ENCODE peak calls at places on chromosomes 1 and 21, in five cellular contexts. One of them, this sample, is unnamed.

GRCh38 chr1:196393742-196394141 is 214.5 kb downstream of the KCNT2 start:
- DNase-seq in heart right ventricle: peak
- DNase-seq in kidney: no peak
- DNase-seq in cardiac fibroblast: peak
- DNase-seq in MM.1S: no peak
- DNase-seq in this sample: no peak

GRCh38 chr21:41953831-41954653 is at the start of gene C2CD2:
- DNase-seq in kidney: peak
- DNase-seq in cardiac fibroblast: peak
- DNase-seq in heart right ventricle: peak
- DNase-seq in MM.1S: peak
- DNase-seq in this sample: peak

GRCh38 chr1:185996211-185996610 is 262.0 kb downstream of the HMCN1 start:
- DNase-seq in cardiac fibroblast: peak
- DNase-seq in kidney: no peak
- DNase-seq in MM.1S: no peak
- DNase-seq in heart right ventricle: peak
- DNase-seq in this sample: peak

GRCh38 chr1:200901796-200902444 is 7.2 kb downstream of the INAVA start:
- DNase-seq in MM.1S: no peak
- DNase-seq in cardiac fibroblast: no peak
- DNase-seq in heart right ventricle: no peak
- DNase-seq in kidney: peak
- DNase-seq in this sample: no peak

GRCh38 chr21:16536661-16537359 is 807.0 kb downstream of the USP25 start:
- DNase-seq in kidney: no peak
- DNase-seq in MM.1S: no peak
- DNase-seq in cardiac fibroblast: peak
- DNase-seq in heart right ventricle: no peak
- DNase-seq in this sample: no peak

GRCh38 chr1:162632234-162632666 is at the start of gene DDR2:
- DNase-seq in kidney: peak
- DNase-seq in cardiac fibroblast: peak
- DNase-seq in MM.1S: no peak
- DNase-seq in heart right ventricle: peak
- DNase-seq in this sample: peak

GRCh38 chr1:6683434-6683833 is 18.2 kb downstream of the DNAJC11 start:
- DNase-seq in kidney: no peak
- DNase-seq in cardiac fibroblast: no peak
- DNase-seq in heart right ventricle: no peak
- DNase-seq in MM.1S: no peak
- DNase-seq in this sample: no peak

GRCh38 chr1:228007801-228008341 is 1.1 kb downstream of the WNT3A start:
- DNase-seq in kidney: no peak
- DNase-seq in heart right ventricle: no peak
- DNase-seq in MM.1S: no peak
- DNase-seq in cardiac fibroblast: no peak
- DNase-seq in this sample: no peak

GRCh38 chr1:199854681-199855321 is 172.7 kb upstream of the NR5A2 start:
- DNase-seq in cardiac fibroblast: no peak
- DNase-seq in kidney: no peak
- DNase-seq in MM.1S: no peak
- DNase-seq in heart right ventricle: no peak
- DNase-seq in this sample: no peak

GRCh38 chr1:21325731-21326387 is 35.6 kb upstream of the ECE1 start:
- DNase-seq in kidney: no peak
- DNase-seq in heart right ventricle: no peak
- DNase-seq in MM.1S: no peak
- DNase-seq in cardiac fibroblast: no peak
- DNase-seq in this sample: no peak

GRCh38 chr1:94713472-94714141 is 106.5 kb upstream of the SLC44A3 start:
- DNase-seq in kidney: peak
- DNase-seq in cardiac fibroblast: peak
- DNase-seq in heart right ventricle: peak
- DNase-seq in MM.1S: no peak
- DNase-seq in this sample: peak

GRCh38 chr1:232476538-232476950 is 153.4 kb downstream of the SIPA1L2 start:
- DNase-seq in MM.1S: no peak
- DNase-seq in kidney: no peak
- DNase-seq in cardiac fibroblast: peak
- DNase-seq in heart right ventricle: no peak
- DNase-seq in this sample: no peak

GRCh38 chr1:214427871-214428277 is 123.5 kb downstream of the PTPN14 start:
- DNase-seq in kidney: no peak
- DNase-seq in MM.1S: peak
- DNase-seq in heart right ventricle: no peak
- DNase-seq in cardiac fibroblast: peak
- DNase-seq in this sample: no peak

GRCh38 chr21:39799178-39799577 is 54.2 kb downstream of the IGSF5 start:
- DNase-seq in MM.1S: no peak
- DNase-seq in cardiac fibroblast: no peak
- DNase-seq in heart right ventricle: peak
- DNase-seq in kidney: no peak
- DNase-seq in this sample: no peak

GRCh38 chr1:47514229-47514628 is 76.4 kb downstream of the FOXD2 start:
- DNase-seq in kidney: no peak
- DNase-seq in cardiac fibroblast: no peak
- DNase-seq in heart right ventricle: no peak
- DNase-seq in MM.1S: no peak
- DNase-seq in this sample: no peak
- H3K4me3 ChIP-seq in kidney: no peak
- H3K4me3 ChIP-seq in cardiac fibroblast: no peak
- H3K4me3 ChIP-seq in heart right ventricle: no peak
- H3K4me3 ChIP-seq in MM.1S: no peak
- H3K4me3 ChIP-seq in this sample: no peak

GRCh38 chr1:64082459-64082858 is 121.0 kb upstream of the UBE2U start:
- DNase-seq in heart right ventricle: no peak
- DNase-seq in kidney: no peak
- DNase-seq in MM.1S: no peak
- DNase-seq in cardiac fibroblast: peak
- DNase-seq in this sample: peak

GRCh38 chr1:64090436-64090835 is 113.0 kb upstream of the UBE2U start:
- DNase-seq in heart right ventricle: no peak
- DNase-seq in kidney: no peak
- DNase-seq in MM.1S: no peak
- DNase-seq in cardiac fibroblast: no peak
- DNase-seq in this sample: no peak

GRCh38 chr1:64092851-64093371 is 110.5 kb upstream of the UBE2U start:
- DNase-seq in heart right ventricle: no peak
- DNase-seq in kidney: no peak
- DNase-seq in MM.1S: no peak
- DNase-seq in cardiac fibroblast: no peak
- DNase-seq in this sample: no peak

GRCh38 chr1:64084451-64084850 is 119.0 kb upstream of the UBE2U start:
- DNase-seq in MM.1S: no peak
- DNase-seq in cardiac fibroblast: no peak
- DNase-seq in heart right ventricle: no peak
- DNase-seq in kidney: no peak
- DNase-seq in this sample: no peak

GRCh38 chr1:64087768-64088167 is 115.7 kb upstream of the UBE2U start:
- DNase-seq in heart right ventricle: no peak
- DNase-seq in kidney: no peak
- DNase-seq in MM.1S: no peak
- DNase-seq in cardiac fibroblast: peak
- DNase-seq in this sample: no peak
- TF ChIP-seq CTCF in heart right ventricle: no peak
- TF ChIP-seq CTCF in kidney: no peak
- TF ChIP-seq CTCF in MM.1S: no peak
- TF ChIP-seq CTCF in cardiac fibroblast: no peak
- TF ChIP-seq CTCF in this sample: no peak

DNA sequence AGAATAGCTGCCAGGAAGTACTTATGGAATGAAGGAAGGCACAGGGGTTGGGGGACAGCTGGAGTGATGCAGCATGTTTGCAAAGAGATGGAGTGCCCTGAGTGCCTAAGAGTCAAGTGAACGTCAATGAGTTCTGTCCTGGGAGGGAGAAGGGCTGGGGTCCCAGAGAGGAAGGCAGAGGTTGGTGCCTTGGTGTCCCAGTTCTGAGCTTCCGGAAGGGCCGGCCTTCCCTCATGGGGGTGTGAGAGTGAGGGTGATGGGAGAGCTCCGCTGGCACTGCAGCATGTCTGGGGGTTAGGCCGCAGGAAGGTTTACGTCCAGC is 17.6 kb downstream of the NES start:
- DNase-seq in kidney: no peak
- DNase-seq in heart right ventricle: no peak
- DNase-seq in cardiac fibroblast: no peak
- DNase-seq in MM.1S: no peak
- DNase-seq in this sample: peak
- H3K4me3 ChIP-seq in kidney: no peak
- H3K4me3 ChIP-seq in heart right ventricle: peak
- H3K4me3 ChIP-seq in cardiac fibroblast: no peak
- H3K4me3 ChIP-seq in MM.1S: peak
- H3K4me3 ChIP-seq in this sample: no peak

GRCh38 chr1:210709694-210710093 is 381.0 kb downstream of the HHAT start:
- DNase-seq in kidney: no peak
- DNase-seq in heart right ventricle: no peak
- DNase-seq in cardiac fibroblast: no peak
- DNase-seq in MM.1S: no peak
- DNase-seq in this sample: no peak

GRCh38 chr1:210711825-210712224 is 383.1 kb downstream of the HHAT start:
- DNase-seq in MM.1S: no peak
- DNase-seq in cardiac fibroblast: no peak
- DNase-seq in heart right ventricle: no peak
- DNase-seq in kidney: no peak
- DNase-seq in this sample: no peak

DNA sequence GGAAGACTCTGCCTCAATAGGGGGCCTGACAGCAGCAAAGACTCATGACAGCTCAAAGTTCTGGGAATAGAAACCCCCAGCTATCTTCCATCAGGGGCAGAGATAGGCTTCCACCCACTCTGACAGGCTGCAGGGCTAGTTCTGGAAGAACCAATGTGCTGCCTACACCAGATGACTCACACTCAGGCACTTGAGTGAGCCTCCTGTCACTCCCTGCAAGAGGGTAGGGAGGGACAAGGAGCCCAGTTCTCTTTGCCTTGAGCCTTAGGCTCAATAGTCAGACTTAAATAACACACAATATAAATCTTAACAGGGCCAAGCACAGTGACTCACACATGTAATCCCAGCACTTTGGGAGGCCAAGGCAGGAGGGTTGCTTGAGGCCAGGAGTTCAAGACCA is 386.4 kb downstream of the HHAT start:
- DNase-seq in cardiac fibroblast: no peak
- DNase-seq in kidney: no peak
- DNase-seq in MM.1S: no peak
- DNase-seq in heart right ventricle: no peak
- DNase-seq in this sample: no peak
- TF ChIP-seq CTCF in cardiac fibroblast: no peak
- TF ChIP-seq CTCF in kidney: no peak
- TF ChIP-seq CTCF in MM.1S: no peak
- TF ChIP-seq CTCF in heart right ventricle: no peak
- TF ChIP-seq CTCF in this sample: no peak

GRCh38 chr1:13732971-13733667 is 33.1 kb downstream of the PRDM2 start:
- DNase-seq in heart right ventricle: no peak
- DNase-seq in cardiac fibroblast: no peak
- DNase-seq in kidney: no peak
- DNase-seq in MM.1S: no peak
- DNase-seq in this sample: no peak
- H3K4me3 ChIP-seq in heart right ventricle: no peak
- H3K4me3 ChIP-seq in cardiac fibroblast: no peak
- H3K4me3 ChIP-seq in kidney: no peak
- H3K4me3 ChIP-seq in MM.1S: no peak
- H3K4me3 ChIP-seq in this sample: no peak

DNA sequence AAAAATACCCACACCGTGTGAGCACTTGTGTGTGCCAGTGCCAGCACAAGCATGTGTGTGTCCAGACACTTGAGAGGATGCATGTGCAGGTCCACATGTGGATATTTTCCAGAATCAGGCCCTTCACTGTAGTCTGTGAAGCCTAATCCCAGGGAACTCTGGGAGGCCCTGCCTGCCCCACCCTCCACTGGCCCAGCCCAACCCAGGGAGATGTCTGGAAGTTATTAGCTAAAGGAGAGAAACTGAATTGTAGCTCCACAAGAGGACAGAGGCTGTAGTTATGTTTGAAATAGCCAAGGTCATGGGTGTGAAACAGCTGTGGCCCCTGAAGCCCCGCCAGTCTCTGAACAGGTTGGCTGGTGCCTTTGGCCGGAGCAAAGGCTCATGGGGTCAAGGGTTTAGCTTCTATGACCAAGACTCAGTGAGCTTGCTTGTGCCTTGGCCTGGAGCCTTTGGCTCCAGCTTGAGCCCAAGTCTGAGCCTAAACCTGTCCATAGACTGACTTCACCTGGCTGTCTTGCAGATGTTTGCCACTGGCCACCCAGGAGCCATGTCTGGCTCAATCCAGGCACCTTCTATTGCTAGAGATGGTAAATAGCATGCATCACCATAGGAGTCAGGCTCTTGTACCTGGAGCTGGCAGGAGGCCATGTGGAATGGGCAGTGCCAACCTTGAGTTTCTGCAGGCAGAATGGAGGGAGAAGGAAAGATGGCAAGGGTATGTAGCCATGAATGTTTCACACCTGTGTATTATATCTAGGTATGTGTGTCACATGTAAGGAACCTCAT is 69.9 kb downstream of the TMEM53 start:
- DNase-seq in cardiac fibroblast: no peak
- DNase-seq in kidney: no peak
- DNase-seq in heart right ventricle: no peak
- DNase-seq in MM.1S: no peak
- DNase-seq in this sample: no peak
- TF ChIP-seq CTCF in cardiac fibroblast: no peak
- TF ChIP-seq CTCF in kidney: no peak
- TF ChIP-seq CTCF in heart right ventricle: no peak
- TF ChIP-seq CTCF in MM.1S: no peak
- TF ChIP-seq CTCF in this sample: no peak

GRCh38 chr1:205442051-205442721 is 13.7 kb downstream of the BLACAT1 start:
- DNase-seq in kidney: peak
- DNase-seq in cardiac fibroblast: no peak
- DNase-seq in MM.1S: no peak
- DNase-seq in heart right ventricle: no peak
- DNase-seq in this sample: no peak

GRCh38 chr1:205441716-205442050 is 14.2 kb downstream of the BLACAT1 start:
- DNase-seq in cardiac fibroblast: no peak
- DNase-seq in kidney: no peak
- DNase-seq in heart right ventricle: no peak
- DNase-seq in MM.1S: no peak
- DNase-seq in this sample: no peak

GRCh38 chr1:205440121-205440475 is 15.7 kb downstream of the BLACAT1 start:
- DNase-seq in kidney: no peak
- DNase-seq in heart right ventricle: no peak
- DNase-seq in cardiac fibroblast: no peak
- DNase-seq in MM.1S: no peak
- DNase-seq in this sample: no peak

GRCh38 chr1:205440476-205441317 is 15.1 kb downstream of the BLACAT1 start:
- DNase-seq in kidney: peak
- DNase-seq in MM.1S: peak
- DNase-seq in cardiac fibroblast: peak
- DNase-seq in heart right ventricle: peak
- DNase-seq in this sample: no peak

DNA sequence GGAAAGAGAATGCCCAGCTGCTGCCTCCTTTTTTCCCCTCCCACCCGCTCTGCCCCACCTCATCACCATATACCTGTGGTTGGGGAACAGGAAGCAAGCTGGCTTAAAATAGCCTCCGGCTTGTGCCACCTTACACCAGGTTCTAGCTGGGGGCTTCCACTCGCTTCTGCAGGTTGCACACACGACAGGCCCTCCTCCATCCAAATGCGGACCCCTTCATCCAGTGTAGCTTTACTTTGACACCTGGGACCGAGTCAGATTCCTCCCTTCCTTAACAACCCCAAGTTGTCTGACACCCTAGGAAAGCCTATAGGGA is 14.6 kb downstream of the BLACAT1 start:
- DNase-seq in cardiac fibroblast: no peak
- DNase-seq in MM.1S: no peak
- DNase-seq in kidney: no peak
- DNase-seq in heart right ventricle: no peak
- DNase-seq in this sample: no peak
- H3K4me3 ChIP-seq in cardiac fibroblast: no peak
- H3K4me3 ChIP-seq in MM.1S: peak
- H3K4me3 ChIP-seq in kidney: no peak
- H3K4me3 ChIP-seq in heart right ventricle: no peak
- H3K4me3 ChIP-seq in this sample: no peak